ENCODE peak calls at places on chromosome 20, in four cellular contexts. J, E, S and G are unnamed samples.

GRCh38 chr20:59836768-59837167 is 96.7 kb downstream of the SYCP2 start:
- DNase-seq in S (no peak), E (no peak), J (peak), G (no peak)

GRCh38 chr20:4811661-4812181 is 90.0 kb downstream of the PRND start:
- DNase-seq in E (no peak), J (no peak), S (no peak), G (no peak)

GRCh38 chr20:3105256-3106137 is 21.0 kb upstream of the AVP start:
- DNase-seq in J (no peak), S (no peak), E (no peak), G (no peak)

GRCh38 chr20:4709261-4710105 is 12.2 kb upstream of the PRND start:
- DNase-seq in S (no peak), J (no peak), E (no peak), G (no peak)

GRCh38 chr20:45467861-45468260 is 1.7 kb upstream of the WFDC2 start:
- DNase-seq in E (no peak), J (no peak), S (no peak), G (no peak)

GRCh38 chr20:417801-418342 is 9.8 kb downstream of the RBCK1 start:
- DNase-seq in S (no peak), J (no peak), E (no peak), G (no peak)

GRCh38 chr20:51591871-51592270 is 49.4 kb upstream of the NFATC2 start:
- DNase-seq in S (no peak), E (no peak), J (no peak), G (no peak)

GRCh38 chr20:35166242-35166830 is 5.5 kb upstream of the PROCR start:
- DNase-seq in S (no peak), J (no peak), E (no peak), G (peak)

GRCh38 chr20:18811186-18811585 is 2.4 kb upstream of the SCP2D1 start:
- DNase-seq in E (no peak), J (no peak), S (no peak), G (no peak)

GRCh38 chr20:46021361-46022359 is 7.4 kb upstream of the SLC12A5 start:
- DNase-seq in J (no peak), S (peak), E (no peak), G (peak)

GRCh38 chr20:1951436-1952115 is 42.3 kb downstream of the PDYN start:
- DNase-seq in E (no peak), J (no peak), S (no peak), G (no peak)

GRCh38 chr20:43911066-43911465 is 3.6 kb upstream of the TOX2 start:
- DNase-seq in S (no peak), J (peak), E (peak), G (no peak)

GRCh38 chr20:13449868-13450441 is 188.8 kb downstream of the TASP1 start:
- DNase-seq in J (no peak), S (no peak), E (no peak), G (no peak)

GRCh38 chr20:8722277-8722928 is 346.5 kb upstream of the PLCB4 start:
- DNase-seq in E (no peak), J (peak), S (peak), G (peak)

GRCh38 chr20:46084805-46085792 is 4.7 kb downstream of the NCOA5 start:
- DNase-seq in E (peak), J (no peak), S (no peak), G (no peak)

GRCh38 chr20:23766531-23766930 is 15.8 kb upstream of the CST1 start:
- DNase-seq in S (no peak), J (no peak), E (no peak), G (no peak)

GRCh38 chr20:32970973-32971300 is 33.3 kb downstream of the SUN5 start:
- DNase-seq in E (no peak), S (no peak), J (no peak), G (no peak)

GRCh38 chr20:4989570-4989969 is 11.7 kb downstream of the SLC23A2 start:
- DNase-seq in S (no peak), E (no peak), J (no peak), G (no peak)

GRCh38 chr20:25496968-25497401 is 88.3 kb downstream of the NINL start:
- DNase-seq in S (no peak), E (peak), J (peak), G (no peak)

GRCh38 chr20:57282691-57283361 is 16.4 kb upstream of the BMP7 start:
- DNase-seq in J (peak), S (no peak), E (no peak), G (no peak)

GRCh38 chr20:49851991-49852390 is 39.4 kb downstream of the SLC9A8 start:
- DNase-seq in E (no peak), S (no peak), J (no peak), G (no peak)

GRCh38 chr20:62961310-62961783 is 8.8 kb downstream of the SLC17A9 start:
- DNase-seq in S (no peak), J (no peak), E (no peak), G (no peak)

GRCh38 chr20:62728028-62728780 is 19.6 kb downstream of the NTSR1 start:
- DNase-seq in S (no peak), J (no peak), E (no peak), G (no peak)